ENCODE peak calls at places on chromosome 5, in five cellular contexts. T is foreskin melanocyte; M is stimulated activated CD4-positive, alpha-beta T cell treated with anti-CD3 and anti-CD28 coated beads, Interleukin-2, amount 100 ng/mL, for 48 hours; K is activated naive CD8-positive, alpha-beta T cell treated with anti-CD3 and anti-CD28 coated beads, Interleukin-2, amount 50 U/mL, for 16 hours; N is type B pancreatic cell. F is an unnamed sample.

GRCh38 chr5:4130819-4131218 is 535.2 kb downstream of the IRX1 start:
- DNase-seq in M (no peak), T (no peak), N (no peak), K (no peak), F (no peak)

GRCh38 chr5:128537306-128537998 is 593 bp downstream of the FBN2 start:
- DNase-seq in M (no peak), K (no peak), T (peak; percentile 17), N (peak; percentile 73), F (peak; percentile 91)

GRCh38 chr5:147918101-147918500 is 11.8 kb upstream of the C5orf46 start:
- DNase-seq in K (no peak), N (no peak), M (no peak), T (no peak), F (no peak)

GRCh38 chr5:40198736-40199135 is 481.0 kb upstream of the PTGER4 start:
- DNase-seq in T (peak; percentile 7), M (no peak), N (no peak), K (no peak), F (no peak)

GRCh38 chr5:100518377-100518776 is 16.8 kb upstream of the FAM174A start:
- DNase-seq in M (no peak), K (no peak), T (no peak), N (no peak), F (no peak)

GRCh38 chr5:125409101-125409495 is 662.7 kb upstream of the ZNF608 start:
- DNase-seq in M (no peak), N (no peak), K (no peak), T (no peak), F (peak; percentile 79)

GRCh38 chr5:175443514-175444059 is 395 bp downstream of the DRD1 start:
- DNase-seq in T (no peak), K (no peak), M (no peak), N (no peak), F (no peak)

GRCh38 chr5:127697894-127698600 is 5.1 kb upstream of the CCDC192 start:
- DNase-seq in N (no peak), T (no peak), M (no peak), K (no peak), F (no peak)

GRCh38 chr5:169003721-169004481 is 297.0 kb downstream of the SLIT3 start:
- DNase-seq in T (no peak), N (no peak), K (no peak), M (no peak), F (peak; percentile 44)

GRCh38 chr5:28523887-28524637 is 1485.7 kb upstream of the CDH9 start:
- DNase-seq in T (no peak), N (no peak), K (no peak), M (no peak), F (no peak)

GRCh38 chr5:43274435-43275114 is 38.6 kb downstream of the HMGCS1 start:
- DNase-seq in N (no peak), T (no peak), K (no peak), M (no peak), F (no peak)

GRCh38 chr5:79330071-79330470 is 94.1 kb downstream of the JMY start:
- DNase-seq in K (no peak), M (no peak), T (no peak), N (no peak), F (no peak)

GRCh38 chr5:151058891-151059611 is 21.8 kb downstream of the TNIP1 start:
- DNase-seq in N (no peak), T (no peak), K (no peak), M (no peak), F (no peak)

GRCh38 chr5:166961028-166961427 is 1330.4 kb upstream of the WWC1 start:
- DNase-seq in N (no peak), M (no peak), K (no peak), T (no peak), F (no peak)

GRCh38 chr5:77138981-77139380 is 51.9 kb upstream of the ZBED3 start:
- DNase-seq in M (no peak), T (no peak), N (no peak), K (no peak), F (no peak)

GRCh38 chr5:130189961-130190360 is 285.7 kb downstream of the CHSY3 start:
- DNase-seq in M (no peak), T (no peak), K (no peak), N (no peak), F (no peak)

GRCh38 chr5:66407739-66408138 is 188.5 kb upstream of the MAST4 start:
- DNase-seq in M (no peak), K (no peak), N (no peak), T (no peak), F (no peak)

GRCh38 chr5:93078082-93079038 is 502.7 kb downstream of the NR2F1-AS1 start:
- DNase-seq in T (peak; percentile 76), K (no peak), N (no peak), M (no peak), F (peak; percentile 21)

GRCh38 chr5:27830551-27830950 is 792.2 kb upstream of the CDH9 start:
- DNase-seq in K (no peak), N (no peak), M (no peak), T (no peak), F (no peak)

GRCh38 chr5:120769291-120769872 is 305.3 kb downstream of the PRR16 start:
- DNase-seq in T (no peak), M (no peak), K (no peak), N (no peak), F (no peak)

GRCh38 chr5:119389288-119390065 is 33.7 kb downstream of the TNFAIP8 start:
- DNase-seq in K (no peak), T (no peak), N (no peak), M (no peak), F (no peak)

GRCh38 chr5:96219580-96220281 is 213.3 kb downstream of the PCSK1 start:
- DNase-seq in K (no peak), M (no peak), T (no peak), N (no peak), F (no peak)

GRCh38 chr5:138961221-138961620 is 86.1 kb upstream of the LRRTM2 start:
- DNase-seq in N (no peak), K (no peak), T (no peak), M (no peak), F (no peak)

GRCh38 chr5:61614606-61615005 is 282.5 kb downstream of the ZSWIM6 start:
- DNase-seq in K (no peak), T (peak; percentile 53), N (no peak), M (no peak), F (no peak)

GRCh38 chr5:179536676-179537075 is 13.7 kb upstream of the RUFY1 start:
- DNase-seq in N (no peak), K (no peak), M (no peak), T (no peak), F (no peak)

GRCh38 chr5:30765227-30765626 is 428.3 kb upstream of the CDH6 start:
- DNase-seq in K (no peak), N (no peak), T (no peak), M (no peak), F (no peak)

GRCh38 chr5:10556331-10556807 is 7.5 kb upstream of the ANKRD33B start:
- DNase-seq in M (no peak), K (no peak), T (no peak), N (no peak), F (no peak)

GRCh38 chr5:32304622-32305021 is 8.1 kb downstream of the MTMR12 start:
- DNase-seq in M (no peak), K (no peak), N (no peak), T (no peak), F (no peak)

GRCh38 chr5:145776886-145777285 is 58.3 kb downstream of the PRELID2 start:
- DNase-seq in M (no peak), K (no peak), N (no peak), T (no peak), F (no peak)

GRCh38 chr5:100566382-100567141 is 31.4 kb downstream of the FAM174A start:
- DNase-seq in T (no peak), N (no peak), K (no peak), M (no peak), F (no peak)

GRCh38 chr5:139856694-139857093 is 61.1 kb downstream of the PSD2 start:
- DNase-seq in K (no peak), M (no peak), T (no peak), N (no peak), F (no peak)

GRCh38 chr5:43315262-43315661 is 2.0 kb upstream of the HMGCS1 start:
- DNase-seq in T (no peak), K (no peak), N (no peak), M (peak; percentile 26), F (no peak)

GRCh38 chr5:5025774-5026406 is 114.2 kb upstream of the ADAMTS16 start:
- DNase-seq in K (no peak), T (no peak), M (no peak), N (no peak), F (no peak)